ENCODE peak calls at places on chromosomes 6 and 20, in six cellular contexts. Q is kidney glomerular epithelial cell, E is GF-D8, J is lung, Y is substantia nigra, Z is GM04504. O is an unnamed sample.

GRCh38 chr6:34543421-34543820 is 12.7 kb downstream of the SPDEF start:
- DNase-seq in Q (peak; percentile 25), Z (peak; percentile 26), J (no peak), E (no peak), Y (no peak), O (no peak)

GRCh38 chr20:26135325-26136110 is 438.9 kb upstream of the ZNF337 start:
- DNase-seq in Q (no peak), E (no peak), Y (no peak), J (no peak), Z (no peak), O (no peak)

GRCh38 chr6:23659125-23659524 is 466.9 kb upstream of the NRSN1 start:
- DNase-seq in J (no peak), Y (no peak), Q (peak; percentile 7), E (no peak), Z (no peak), O (peak; percentile 61)

GRCh38 chr20:63178889-63179751 is 36.8 kb downstream of the YTHDF1 start:
- DNase-seq in J (no peak), E (no peak), Z (no peak), Y (no peak), Q (no peak), O (peak; percentile 63)

GRCh38 chr20:46894579-46894958 is at the start of gene EYA2:
- DNase-seq in Z (no peak), Y (no peak), J (no peak), E (no peak), Q (no peak), O (peak; percentile 64)

GRCh38 chr6:143125896-143126573 is 65.3 kb downstream of the AIG1 start:
- DNase-seq in Y (no peak), Q (no peak), J (no peak), Z (peak; percentile 56), E (no peak), O (no peak)

GRCh38 chr6:98832282-98833100 is 1.9 kb upstream of the POU3F2 start:
- DNase-seq in E (no peak), Y (peak; percentile 68), Q (peak; percentile 46), Z (peak; percentile 58), J (no peak), O (peak; percentile 68)

GRCh38 chr6:91827151-91827550 is 1240.3 kb upstream of the MAP3K7 start:
- DNase-seq in J (no peak), Z (no peak), E (no peak), Y (no peak), Q (no peak), O (no peak)

GRCh38 chr6:134424795-134425163 is 106.9 kb upstream of the SGK1 start:
- DNase-seq in E (no peak), Q (no peak), Z (no peak), Y (no peak), J (no peak), O (no peak)

GRCh38 chr6:158684311-158684710 is 34.5 kb downstream of the SYTL3 start:
- DNase-seq in E (no peak), Z (no peak), Y (no peak), J (peak; percentile 22), Q (no peak), O (no peak)

GRCh38 chr6:72733045-72733444 is 111.2 kb downstream of the KCNQ5 start:
- DNase-seq in Y (no peak), J (no peak), E (no peak), Q (no peak), Z (no peak), O (no peak)

GRCh38 chr6:121849477-121849876 is 414.0 kb downstream of the GJA1 start:
- DNase-seq in E (no peak), Z (no peak), Y (no peak), J (peak; percentile 52), Q (peak; percentile 68), O (no peak)

GRCh38 chr20:36606171-36607116 is 865 bp downstream of the RAB5IF start:
- DNase-seq in J (peak; percentile 54), Z (no peak), E (peak; percentile 85), Q (no peak), Y (no peak), O (no peak)

GRCh38 chr6:107538856-107539387 is 49.0 kb downstream of the SOBP start:
- DNase-seq in E (no peak), Y (no peak), Q (no peak), J (no peak), Z (no peak), O (no peak)

GRCh38 chr6:15401120-15401519 is 155.3 kb downstream of the JARID2 start:
- DNase-seq in E (no peak), Z (no peak), Y (no peak), Q (no peak), J (no peak), O (no peak)

GRCh38 chr20:25579081-25579770 is 6.1 kb downstream of the NINL start:
- DNase-seq in E (no peak), J (no peak), Z (no peak), Q (no peak), Y (no peak), O (peak; percentile 69)

GRCh38 chr6:37990762-37991525 is 171.4 kb downstream of the ZFAND3 start:
- DNase-seq in J (no peak), Y (no peak), Z (peak; percentile 60), E (no peak), Q (peak; percentile 92), O (no peak)

GRCh38 chr6:111087871-111088667 is 766 bp downstream of the SLC16A10 start:
- DNase-seq in Y (no peak), E (peak; percentile 14), J (peak; percentile 33), Q (no peak), Z (no peak), O (peak; percentile 21)

GRCh38 chr6:75210885-75211739 is 5.3 kb upstream of the COL12A1 start:
- DNase-seq in E (peak; percentile 9), Q (peak; percentile 37), Y (no peak), Z (no peak), J (no peak), O (peak; percentile 58)

GRCh38 chr20:6714202-6714800 is 53.2 kb upstream of the BMP2 start:
- DNase-seq in Q (no peak), Y (no peak), E (no peak), Z (no peak), J (no peak), O (no peak)

GRCh38 chr6:79602859-79603258 is 28.3 kb upstream of the SH3BGRL2 start:
- DNase-seq in E (no peak), Q (peak; percentile 5), Y (no peak), Z (no peak), J (no peak), O (no peak)

GRCh38 chr6:166544294-166544605 is 42.2 kb downstream of the RAMACL start:
- DNase-seq in Z (no peak), Q (no peak), E (no peak), J (no peak), Y (no peak), O (no peak)

O was measured in NCI-H345.